ENCODE peak calls at places on chromosomes 1 and 21, in four cellular contexts. T, C, D and U are unnamed samples.

GRCh38 chr1:42221952-42222606 is 57.5 kb upstream of the GUCA2A start:
- DNase-seq in T (no peak), C (peak; percentile 49), D (no peak), U (no peak)

GRCh38 chr1:29259802-29260441 is 23.6 kb downstream of the PTPRU start:
- DNase-seq in T (peak; percentile 8), C (peak; percentile 39), D (no peak), U (peak; percentile 75)

GRCh38 chr1:78019031-78019430 is 14.3 kb downstream of the DNAJB4 start:
- DNase-seq in T (no peak), C (no peak), D (no peak), U (no peak)

GRCh38 chr1:47523812-47524170 is 85.9 kb downstream of the FOXD2 start:
- DNase-seq in T (no peak), C (no peak), D (no peak), U (no peak)

GRCh38 chr1:70980361-70980760 is 67.3 kb downstream of the PTGER3 start:
- DNase-seq in T (no peak), C (no peak), D (no peak), U (no peak)

GRCh38 chr1:10839188-10839770 is 42.8 kb upstream of the CASZ1 start:
- DNase-seq in T (no peak), C (no peak), D (no peak), U (no peak)

GRCh38 chr1:64470670-64471217 is 815 bp downstream of the CACHD1 start:
- DNase-seq in T (no peak), C (peak; percentile 57), D (no peak), U (peak; percentile 48)

GRCh38 chr1:154258784-154259183 is 13.6 kb upstream of the HAX1 start:
- DNase-seq in T (no peak), C (no peak), D (no peak), U (no peak)

GRCh38 chr1:61204528-61204927 is 122.2 kb downstream of the NFIA start:
- DNase-seq in T (no peak), C (no peak), D (no peak), U (no peak)

GRCh38 chr21:45882641-45883040 is 98.9 kb upstream of the COL6A1 start:
- DNase-seq in T (no peak), C (no peak), D (no peak), U (no peak)

GRCh38 chr1:112817555-112818373 is 102.6 kb upstream of the PPM1J start:
- DNase-seq in T (no peak), C (no peak), D (no peak), U (no peak)

GRCh38 chr1:167109125-167109524 is 15.2 kb downstream of the STYXL2 start:
- DNase-seq in T (no peak), C (peak; percentile 16), D (no peak), U (no peak)

GRCh38 chr1:201652180-201652579 is 113.3 kb downstream of the NAV1 start:
- DNase-seq in T (no peak), C (no peak), D (no peak), U (no peak)

GRCh38 chr1:235075121-235075954 is 53.3 kb downstream of the TOMM20 start:
- DNase-seq in T (peak; percentile 39), C (peak; percentile 94), D (no peak), U (peak; percentile 68)

GRCh38 chr1:52348704-52349301 is 17.2 kb downstream of the CC2D1B start:
- DNase-seq in T (no peak), C (peak; percentile 16), D (no peak), U (no peak)

GRCh38 chr1:110133436-110133835 is 16.9 kb upstream of the SLC6A17 start:
- DNase-seq in T (no peak), C (no peak), D (no peak), U (no peak)

GRCh38 chr1:14970115-14970798 is 183.3 kb upstream of the TMEM51 start:
- DNase-seq in T (no peak), C (peak; percentile 94), D (no peak), U (no peak)

GRCh38 chr1:201358596-201358995 is 18.9 kb downstream of the TNNT2 start:
- DNase-seq in T (no peak), C (no peak), D (no peak), U (no peak)

GRCh38 chr21:25528511-25528910 is 78.8 kb downstream of the MRPL39 start:
- DNase-seq in T (no peak), C (no peak), D (no peak), U (no peak)

GRCh38 chr1:161725888-161726630 is 4.7 kb downstream of the FCRLB start:
- DNase-seq in T (no peak), C (peak; percentile 57), D (peak; percentile 14), U (no peak)

GRCh38 chr1:198212675-198213074 is 55.9 kb downstream of the NEK7 start:
- DNase-seq in T (no peak), C (peak; percentile 44), D (no peak), U (no peak)

GRCh38 chr1:111730282-111730681 is 8.9 kb downstream of the INKA2 start:
- DNase-seq in T (no peak), C (no peak), D (no peak), U (no peak)

GRCh38 chr1:29399465-29399864 is 163.1 kb downstream of the PTPRU start:
- DNase-seq in T (no peak), C (no peak), D (no peak), U (no peak)

GRCh38 chr21:35491114-35491513 is 442.0 kb upstream of the RUNX1 start:
- DNase-seq in T (no peak), C (no peak), D (no peak), U (no peak)

GRCh38 chr21:43345746-43346409 is 81.1 kb downstream of the SIK1 start:
- DNase-seq in T (no peak), C (peak; percentile 75), D (no peak), U (no peak)

GRCh38 chr1:216723274-216723780 is at the start of gene ESRRG:
- DNase-seq in T (no peak), C (peak; percentile 78), D (no peak), U (peak; percentile 47)

GRCh38 chr1:109897244-109897955 is 13.2 kb upstream of the CSF1 start:
- DNase-seq in T (no peak), C (no peak), D (no peak), U (no peak)

GRCh38 chr1:36913016-36913415 is 121.3 kb downstream of the GRIK3 start:
- DNase-seq in T (no peak), C (no peak), D (no peak), U (no peak)